ENCODE peak calls at places on chromosomes 7 and 10, in four cellular contexts. A is stomach, I is A549, Z is upper lobe of left lung. W is an unnamed sample.

GRCh38 chr10:101244321-101245050 is 15.2 kb upstream of the LBX1 start:
- DNase-seq in A (no peak), I (peak; percentile 60), Z (no peak), W (no peak)

GRCh38 chr10:118850418-118851061 is 95.8 kb upstream of the CACUL1 start:
- DNase-seq in A (peak; percentile 74), I (no peak), Z (no peak), W (peak; percentile 73)

GRCh38 chr10:30992671-30993070 is 39.0 kb downstream of the ZNF438 start:
- DNase-seq in A (no peak), I (no peak), Z (no peak), W (no peak)

GRCh38 chr10:32379314-32379949 is 32.5 kb upstream of the EPC1 start:
- DNase-seq in A (no peak), I (no peak), Z (no peak), W (no peak)

GRCh38 chr7:28151965-28152364 is 28.6 kb downstream of the JAZF1 start:
- DNase-seq in A (no peak), I (no peak), Z (no peak), W (no peak)

GRCh38 chr10:121899727-121900126 is 28.1 kb downstream of the ATE1 start:
- DNase-seq in A (no peak), I (no peak), Z (no peak), W (no peak)

GRCh38 chr7:25862993-25863726 is 288.8 kb upstream of the NFE2L3 start:
- DNase-seq in A (no peak), I (no peak), Z (no peak), W (no peak)

GRCh38 chr7:13028731-13029099 is 341.3 kb downstream of the ARL4A start:
- DNase-seq in A (no peak), I (no peak), Z (no peak), W (no peak)

GRCh38 chr7:954330-955238 is at the start of gene ADAP1:
- DNase-seq in A (peak; percentile 66), I (peak; percentile 37), Z (peak; percentile 93), W (peak; percentile 62)

GRCh38 chr10:47030191-47030698 is 119.0 kb downstream of the PTPN20 start:
- DNase-seq in A (peak; percentile 14), I (no peak), Z (no peak), W (no peak)

GRCh38 chr10:73863039-73863817 is 11.1 kb downstream of the CAMK2G start:
- DNase-seq in A (no peak), I (no peak), Z (no peak), W (no peak)

GRCh38 chr10:31679931-31680330 is 248.7 kb downstream of the ARHGAP12 start:
- DNase-seq in A (no peak), I (no peak), Z (no peak), W (no peak)

GRCh38 chr7:125636320-125636962 is 706.8 kb upstream of the POT1 start:
- DNase-seq in A (no peak), I (no peak), Z (no peak), W (no peak)

GRCh38 chr10:51879238-51879637 is 179.8 kb upstream of the CSTF2T start:
- DNase-seq in A (no peak), I (no peak), Z (no peak), W (no peak)

GRCh38 chr7:6443372-6443941 is 4.3 kb downstream of the DAGLB start:
- DNase-seq in A (no peak), I (peak; percentile 78), Z (no peak), W (no peak)

GRCh38 chr10:100349672-100350071 is 2.6 kb downstream of the SCD start:
- DNase-seq in A (no peak), I (no peak), Z (no peak), W (no peak)

GRCh38 chr7:34133356-34133982 is 228.1 kb downstream of the BMPER start:
- DNase-seq in A (no peak), I (peak; percentile 16), Z (no peak), W (no peak)

GRCh38 chr10:122021421-122021820 is 32.5 kb downstream of the TACC2 start:
- DNase-seq in A (peak; percentile 86), I (no peak), Z (no peak), W (no peak)

GRCh38 chr7:143393267-143394041 is 12.3 kb downstream of the ZYX start:
- DNase-seq in A (no peak), I (no peak), Z (no peak), W (no peak)

GRCh38 chr7:63008366-63008765 is 990.3 kb upstream of the ZNF722 start:
- DNase-seq in A (no peak), I (no peak), Z (no peak), W (no peak)

GRCh38 chr10:31940839-31941653 is 12.4 kb upstream of the ARHGAP12 start:
- DNase-seq in A (peak; percentile 49), I (peak; percentile 70), Z (no peak), W (peak; percentile 40)

GRCh38 chr7:95871078-95871848 is 98.9 kb downstream of the DYNC1I1 start:
- DNase-seq in A (no peak), I (peak; percentile 36), Z (no peak), W (no peak)

GRCh38 chr10:126185666-126186447 is 202.4 kb downstream of the ADAM12 start:
- DNase-seq in A (no peak), I (no peak), Z (no peak), W (no peak)

GRCh38 chr10:130066743-130067142 is 43.9 kb downstream of the C10orf143 start:
- DNase-seq in A (no peak), I (no peak), Z (no peak), W (no peak)

GRCh38 chr7:48424731-48425130 is 253.5 kb downstream of the ABCA13 start:
- DNase-seq in A (no peak), I (peak; percentile 12), Z (no peak), W (no peak)

GRCh38 chr7:92939793-92940360 is 103.5 kb upstream of the CDK6 start:
- DNase-seq in A (no peak), I (no peak), Z (no peak), W (no peak)

GRCh38 chr7:143892527-143893300 is 9.3 kb downstream of the TCAF1 start:
- DNase-seq in A (no peak), I (no peak), Z (no peak), W (no peak)

GRCh38 chr7:151717415-151717814 is 159.5 kb downstream of the PRKAG2 start:
- DNase-seq in A (peak; percentile 76), I (no peak), Z (no peak), W (no peak)

GRCh38 chr7:149209518-149210269 is 14.3 kb downstream of the ZNF282 start:
- DNase-seq in A (peak; percentile 31), I (peak; percentile 83), Z (no peak), W (peak; percentile 45)

GRCh38 chr10:31928531-31929259 is at the start of gene ARHGAP12:
- DNase-seq in A (peak; percentile 95), I (peak; percentile 38), Z (peak; percentile 100), W (peak; percentile 94)

GRCh38 chr7:44244282-44244681 is 43.5 kb downstream of the YKT6 start:
- DNase-seq in A (no peak), I (peak; percentile 58), Z (peak; percentile 59), W (no peak)

GRCh38 chr10:34018129-34018528 is 683.7 kb upstream of the NRP1 start:
- DNase-seq in A (no peak), I (no peak), Z (no peak), W (no peak)

DNA sequence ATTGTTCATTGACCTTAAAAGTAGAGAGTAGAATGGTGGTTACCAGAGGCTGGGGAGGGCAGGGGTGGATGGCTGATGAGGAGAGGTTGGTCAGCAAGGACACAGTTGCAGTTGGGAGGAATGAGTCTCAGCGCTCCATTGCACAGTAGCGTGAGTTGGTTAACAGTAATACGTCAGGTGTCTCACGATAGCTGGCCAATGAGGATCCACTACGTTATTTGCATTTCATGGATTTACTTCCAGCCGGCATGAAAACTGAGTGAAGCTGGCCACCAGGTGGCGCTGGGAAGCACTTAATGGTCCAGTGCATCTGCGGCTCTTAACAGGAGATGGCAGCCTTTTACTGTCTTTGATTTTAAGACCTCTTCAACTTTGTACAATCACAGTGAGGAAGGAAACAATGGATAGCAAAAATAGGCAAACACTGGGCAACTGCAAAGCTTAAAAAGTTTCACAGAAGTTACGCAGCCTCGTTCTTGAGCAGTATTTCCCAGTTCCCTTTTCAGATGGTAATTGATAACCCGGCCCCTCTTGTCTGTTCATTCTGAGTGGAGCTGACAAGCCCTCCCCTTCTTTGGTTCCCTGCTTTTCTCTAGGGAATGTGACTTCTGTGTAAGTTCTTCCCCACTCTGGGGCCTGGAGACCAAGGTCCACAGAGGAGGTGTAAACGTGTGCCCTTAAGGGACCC is 23.7 kb downstream of the AKR1E2 start:
- DNase-seq in A (peak; percentile 96), I (peak; percentile 80), Z (no peak), W (peak; percentile 93)
- TF ChIP-seq EP300 in A (no peak), I (no peak), Z (no peak), W (no peak)

GRCh38 chr7:112228632-112229031 is 22.1 kb downstream of the ZNF277 start:
- DNase-seq in A (no peak), I (no peak), Z (no peak), W (no peak)
- TF ChIP-seq POLR2A in A (no peak), I (no peak), Z (no peak), W (no peak)

GRCh38 chr10:62779487-62780248 is 24.9 kb upstream of the ADO start:
- DNase-seq in A (peak; percentile 49), I (no peak), Z (no peak), W (peak; percentile 61)
- TF ChIP-seq EP300 in A (no peak), I (no peak), Z (no peak), W (no peak)

GRCh38 chr7:99392046-99392445 is 16.4 kb downstream of the PDAP1 start:
- DNase-seq in A (no peak), I (no peak), Z (no peak), W (peak; percentile 41)

GRCh38 chr7:99394188-99394502 is 14.3 kb downstream of the PDAP1 start:
- DNase-seq in A (no peak), I (no peak), Z (no peak), W (no peak)

GRCh38 chr7:99395616-99396327 is 12.6 kb downstream of the PDAP1 start:
- DNase-seq in A (no peak), I (no peak), Z (no peak), W (no peak)

GRCh38 chr7:99392659-99393362 is 15.6 kb downstream of the PDAP1 start:
- DNase-seq in A (peak; percentile 81), I (no peak), Z (peak; percentile 94), W (peak; percentile 91)

GRCh38 chr7:99393363-99394187 is 14.8 kb downstream of the PDAP1 start:
- DNase-seq in A (peak; percentile 34), I (no peak), Z (peak; percentile 81), W (no peak)
- TF ChIP-seq POLR2A in A (no peak), I (no peak), Z (no peak), W (no peak)

GRCh38 chr10:75972494-75973276 is 541.3 kb downstream of the LRMDA start:
- DNase-seq in A (no peak), I (no peak), Z (no peak), W (no peak)
- TF ChIP-seq EP300 in A (no peak), I (no peak), Z (no peak), W (no peak)

DNA sequence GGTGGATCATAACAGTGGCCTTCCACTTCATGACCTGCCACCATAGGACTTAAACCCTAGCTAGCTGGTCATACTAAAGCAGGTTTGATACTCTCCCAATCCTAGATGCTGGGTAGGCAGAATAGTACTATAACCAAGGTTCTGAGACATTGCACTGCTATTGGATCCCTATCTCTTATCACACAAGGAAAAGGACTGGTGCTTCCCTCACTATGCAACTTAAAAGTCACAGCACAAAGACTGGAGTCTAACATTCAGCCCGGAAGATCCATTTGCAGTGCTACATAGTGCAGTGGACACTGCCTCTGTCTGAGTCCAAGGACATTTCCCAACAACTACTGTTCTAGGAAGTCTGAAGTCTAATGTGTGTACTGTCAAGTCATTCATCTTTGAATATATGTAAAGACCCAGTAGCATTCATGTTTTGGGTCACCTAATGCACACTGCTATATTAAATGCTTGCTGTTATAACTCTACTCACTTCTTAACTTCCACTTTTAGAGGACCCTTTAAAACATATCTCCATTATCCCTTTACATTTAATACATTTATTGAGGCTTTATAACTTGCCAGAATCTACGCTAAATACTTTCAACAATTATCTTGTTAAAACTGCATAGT is 156.0 kb downstream of the CRPPA start:
- DNase-seq in A (no peak), I (no peak), Z (no peak), W (no peak)
- TF ChIP-seq POLR2A in A (no peak), I (no peak), Z (no peak), W (no peak)

W was measured in transverse colon.